ENCODE peak calls at places on chromosome 11, in seven cellular contexts. One of them, this sample, is unnamed.

GRCh38 chr11:2289350-2289749 is 12.4 kb downstream of the C11orf21 start:
- DNase-seq in activated T-cell treated with anti-CD3 and anti-CD28 coated beads, Interleukin-2, amount 50 U/mL, for 24 hours: no peak
- DNase-seq in activated gamma-delta T cell treated with anti-CD3 and anti-CD28 coated beads, Interleukin-2, amount 50 U/mL, for 16 hours: no peak
- DNase-seq in bronchial epithelial cell: no peak
- DNase-seq in stimulated activated CD8-positive, alpha-beta memory T cell treated with anti-CD3 and anti-CD28 coated beads, Interleukin-7, amount 100 ng/mL, for 24 hours: no peak
- DNase-seq in sciatic nerve: no peak
- DNase-seq in iPS DF 19.7: no peak
- DNase-seq in this sample: no peak

GRCh38 chr11:12377106-12377823 is at the start of gene PARVA:
- DNase-seq in activated gamma-delta T cell treated with anti-CD3 and anti-CD28 coated beads, Interleukin-2, amount 50 U/mL, for 16 hours: no peak
- DNase-seq in activated T-cell treated with anti-CD3 and anti-CD28 coated beads, Interleukin-2, amount 50 U/mL, for 24 hours: peak
- DNase-seq in bronchial epithelial cell: peak
- DNase-seq in iPS DF 19.7: peak
- DNase-seq in sciatic nerve: peak
- DNase-seq in stimulated activated CD8-positive, alpha-beta memory T cell treated with anti-CD3 and anti-CD28 coated beads, Interleukin-7, amount 100 ng/mL, for 24 hours: no peak
- DNase-seq in this sample: peak

GRCh38 chr11:67268036-67268683 is 1.9 kb downstream of the GRK2 start:
- DNase-seq in activated T-cell treated with anti-CD3 and anti-CD28 coated beads, Interleukin-2, amount 50 U/mL, for 24 hours: peak
- DNase-seq in bronchial epithelial cell: no peak
- DNase-seq in iPS DF 19.7: no peak
- DNase-seq in stimulated activated CD8-positive, alpha-beta memory T cell treated with anti-CD3 and anti-CD28 coated beads, Interleukin-7, amount 100 ng/mL, for 24 hours: no peak
- DNase-seq in activated gamma-delta T cell treated with anti-CD3 and anti-CD28 coated beads, Interleukin-2, amount 50 U/mL, for 16 hours: no peak
- DNase-seq in sciatic nerve: peak
- DNase-seq in this sample: peak

GRCh38 chr11:84313830-84314359 is 1027.7 kb upstream of the CCDC90B start:
- DNase-seq in activated T-cell treated with anti-CD3 and anti-CD28 coated beads, Interleukin-2, amount 50 U/mL, for 24 hours: no peak
- DNase-seq in sciatic nerve: no peak
- DNase-seq in activated gamma-delta T cell treated with anti-CD3 and anti-CD28 coated beads, Interleukin-2, amount 50 U/mL, for 16 hours: no peak
- DNase-seq in bronchial epithelial cell: no peak
- DNase-seq in iPS DF 19.7: no peak
- DNase-seq in stimulated activated CD8-positive, alpha-beta memory T cell treated with anti-CD3 and anti-CD28 coated beads, Interleukin-7, amount 100 ng/mL, for 24 hours: no peak
- DNase-seq in this sample: no peak

GRCh38 chr11:100789500-100789899 is 102.4 kb downstream of the ARHGAP42 start:
- DNase-seq in sciatic nerve: no peak
- DNase-seq in activated T-cell treated with anti-CD3 and anti-CD28 coated beads, Interleukin-2, amount 50 U/mL, for 24 hours: no peak
- DNase-seq in iPS DF 19.7: no peak
- DNase-seq in bronchial epithelial cell: no peak
- DNase-seq in stimulated activated CD8-positive, alpha-beta memory T cell treated with anti-CD3 and anti-CD28 coated beads, Interleukin-7, amount 100 ng/mL, for 24 hours: no peak
- DNase-seq in activated gamma-delta T cell treated with anti-CD3 and anti-CD28 coated beads, Interleukin-2, amount 50 U/mL, for 16 hours: no peak
- DNase-seq in this sample: no peak

GRCh38 chr11:35042906-35043305 is 96.1 kb upstream of the CD44 start:
- DNase-seq in activated gamma-delta T cell treated with anti-CD3 and anti-CD28 coated beads, Interleukin-2, amount 50 U/mL, for 16 hours: no peak
- DNase-seq in bronchial epithelial cell: no peak
- DNase-seq in stimulated activated CD8-positive, alpha-beta memory T cell treated with anti-CD3 and anti-CD28 coated beads, Interleukin-7, amount 100 ng/mL, for 24 hours: no peak
- DNase-seq in activated T-cell treated with anti-CD3 and anti-CD28 coated beads, Interleukin-2, amount 50 U/mL, for 24 hours: no peak
- DNase-seq in sciatic nerve: no peak
- DNase-seq in iPS DF 19.7: no peak
- DNase-seq in this sample: no peak

GRCh38 chr11:86492370-86493030 is 117.8 kb downstream of the CCDC81 start:
- DNase-seq in activated gamma-delta T cell treated with anti-CD3 and anti-CD28 coated beads, Interleukin-2, amount 50 U/mL, for 16 hours: no peak
- DNase-seq in bronchial epithelial cell: no peak
- DNase-seq in activated T-cell treated with anti-CD3 and anti-CD28 coated beads, Interleukin-2, amount 50 U/mL, for 24 hours: no peak
- DNase-seq in stimulated activated CD8-positive, alpha-beta memory T cell treated with anti-CD3 and anti-CD28 coated beads, Interleukin-7, amount 100 ng/mL, for 24 hours: no peak
- DNase-seq in iPS DF 19.7: no peak
- DNase-seq in sciatic nerve: no peak
- DNase-seq in this sample: no peak

GRCh38 chr11:93225642-93226041 is 27.9 kb upstream of the SLC36A4 start:
- DNase-seq in stimulated activated CD8-positive, alpha-beta memory T cell treated with anti-CD3 and anti-CD28 coated beads, Interleukin-7, amount 100 ng/mL, for 24 hours: no peak
- DNase-seq in iPS DF 19.7: no peak
- DNase-seq in bronchial epithelial cell: peak
- DNase-seq in activated T-cell treated with anti-CD3 and anti-CD28 coated beads, Interleukin-2, amount 50 U/mL, for 24 hours: no peak
- DNase-seq in sciatic nerve: no peak
- DNase-seq in activated gamma-delta T cell treated with anti-CD3 and anti-CD28 coated beads, Interleukin-2, amount 50 U/mL, for 16 hours: no peak
- DNase-seq in this sample: no peak